ENCODE peak calls at places on chromosome 17, in four cellular contexts. I is H1, G is GM12878, S is HepG2. A is an unnamed sample.

GRCh38 chr17:9917801-9918200 is 12.7 kb upstream of the RCVRN start:
- DNase-seq in I (no peak), G (no peak), S (no peak), A (no peak)

GRCh38 chr17:21678451-21679081 is 13.8 kb upstream of the KCNJ18 start:
- DNase-seq in S (no peak), I (no peak), G (no peak), A (no peak)

GRCh38 chr17:48728232-48729231 is at the start of gene HOXB13:
- DNase-seq in S (no peak), I (no peak), G (no peak), A (no peak)

GRCh38 chr17:69284646-69285045 is 42.3 kb downstream of the ABCA5 start:
- DNase-seq in S (no peak), I (no peak), G (no peak), A (no peak)

GRCh38 chr17:16283705-16284104 is 66.7 kb downstream of the PIGL start:
- DNase-seq in S (no peak), G (no peak), I (no peak), A (no peak)

GRCh38 chr17:17538417-17539391 is 42.5 kb upstream of the RASD1 start:
- DNase-seq in I (no peak), G (no peak), S (peak; percentile 98), A (no peak)

GRCh38 chr17:42101513-42102292 is 3.4 kb upstream of the ZNF385C start:
- DNase-seq in I (peak; percentile 73), S (peak; percentile 65), G (no peak), A (peak; percentile 52)

GRCh38 chr17:72697602-72698146 is 394.8 kb downstream of the SLC39A11 start:
- DNase-seq in G (no peak), I (no peak), S (peak; percentile 95), A (no peak)

GRCh38 chr17:81037783-81038733 is 3.1 kb downstream of the BAIAP2 start:
- DNase-seq in G (no peak), S (no peak), I (no peak), A (no peak)

GRCh38 chr17:81903415-81903831 is 1.4 kb downstream of the NPB start:
- DNase-seq in G (no peak), I (no peak), S (no peak), A (no peak)

GRCh38 chr17:75894049-75894742 is 2.6 kb downstream of the TRIM65 start:
- DNase-seq in S (peak; percentile 65), I (no peak), G (no peak), A (no peak)

GRCh38 chr17:76255801-76256429 is 9.2 kb upstream of the UBALD2 start:
- DNase-seq in I (no peak), G (no peak), S (no peak), A (no peak)

GRCh38 chr17:61009619-61010018 is 332.0 kb downstream of the BCAS3 start:
- DNase-seq in I (no peak), S (no peak), G (peak; percentile 43), A (no peak)

GRCh38 chr17:75004371-75004770 is 8.1 kb upstream of the MRPL58 start:
- DNase-seq in S (no peak), G (no peak), I (no peak), A (no peak)

GRCh38 chr17:69828087-69828486 is 246.9 kb upstream of the KCNJ16 start:
- DNase-seq in S (no peak), I (no peak), G (no peak), A (no peak)

GRCh38 chr17:29294580-29294900 is 592 bp upstream of the NUFIP2 start:
- DNase-seq in I (no peak), S (no peak), G (no peak), A (no peak)

GRCh38 chr17:47959825-47960655 is 2.4 kb upstream of the PRR15L start:
- DNase-seq in I (no peak), S (no peak), G (no peak), A (no peak)

GRCh38 chr17:7294614-7295153 is at the start of gene YBX2:
- DNase-seq in I (no peak), S (no peak), G (no peak), A (peak; percentile 72)

GRCh38 chr17:733743-734142 is 1.3 kb downstream of the TLCD3A start:
- DNase-seq in G (no peak), S (no peak), I (no peak), A (no peak)

GRCh38 chr17:66373944-66374817 is 71.8 kb downstream of the PRKCA start:
- DNase-seq in S (no peak), G (no peak), I (no peak), A (no peak)

GRCh38 chr17:17836818-17837379 is at the start of gene SREBF1:
- DNase-seq in S (peak; percentile 37), I (peak; percentile 59), G (no peak), A (no peak)

GRCh38 chr17:77815127-77815905 is 143.2 kb upstream of the TNRC6C start:
- DNase-seq in S (no peak), I (no peak), G (no peak), A (no peak)

GRCh38 chr17:36937961-36938565 is 788 bp downstream of the LHX1 start:
- DNase-seq in I (no peak), G (no peak), S (no peak), A (no peak)

GRCh38 chr17:81436294-81436849 is 41.1 kb downstream of the BAHCC1 start:
- DNase-seq in S (no peak), I (no peak), G (no peak), A (no peak)

GRCh38 chr17:19508327-19508867 is 25.3 kb upstream of the SLC47A1 start:
- DNase-seq in I (no peak), S (no peak), G (no peak), A (no peak)

GRCh38 chr17:56866496-56866895 is 32.5 kb downstream of the DGKE start:
- DNase-seq in S (no peak), I (no peak), G (no peak), A (no peak)

GRCh38 chr17:31825961-31826691 is 32.9 kb downstream of the COPRS start:
- DNase-seq in I (no peak), S (no peak), G (no peak), A (no peak)

GRCh38 chr17:74566132-74566753 is 1.1 kb downstream of the CD300H start:
- DNase-seq in I (peak; percentile 31), G (no peak), S (peak; percentile 18), A (peak; percentile 36)

GRCh38 chr17:42071810-42072209 is 21.4 kb upstream of the C17orf113 start:
- DNase-seq in G (no peak), I (no peak), S (no peak), A (no peak)

GRCh38 chr17:10600551-10600950 is 51.1 kb upstream of the MYH2 start:
- DNase-seq in I (no peak), G (no peak), S (no peak), A (no peak)

GRCh38 chr17:59845595-59846390 is 47.0 kb downstream of the TUBD1 start:
- DNase-seq in G (no peak), S (peak; percentile 89), I (no peak), A (no peak)

GRCh38 chr17:17129466-17129865 is 76.7 kb downstream of the PLD6 start:
- DNase-seq in S (no peak), G (no peak), I (no peak), A (no peak)

GRCh38 chr17:31511176-31511540 is 119.7 kb downstream of the RAB11FIP4 start:
- DNase-seq in I (no peak), S (no peak), G (no peak), A (no peak)

GRCh38 chr17:42275527-42276358 is 448 bp downstream of the STAT5B start:
- DNase-seq in I (no peak), G (no peak), S (no peak), A (no peak)

GRCh38 chr17:77770331-77771105 is 188.0 kb upstream of the TNRC6C start:
- DNase-seq in G (no peak), I (no peak), S (no peak), A (no peak)

GRCh38 chr17:59337741-59338299 is 6.4 kb downstream of the YPEL2 start:
- DNase-seq in S (no peak), G (no peak), I (no peak), A (no peak)

DNA sequence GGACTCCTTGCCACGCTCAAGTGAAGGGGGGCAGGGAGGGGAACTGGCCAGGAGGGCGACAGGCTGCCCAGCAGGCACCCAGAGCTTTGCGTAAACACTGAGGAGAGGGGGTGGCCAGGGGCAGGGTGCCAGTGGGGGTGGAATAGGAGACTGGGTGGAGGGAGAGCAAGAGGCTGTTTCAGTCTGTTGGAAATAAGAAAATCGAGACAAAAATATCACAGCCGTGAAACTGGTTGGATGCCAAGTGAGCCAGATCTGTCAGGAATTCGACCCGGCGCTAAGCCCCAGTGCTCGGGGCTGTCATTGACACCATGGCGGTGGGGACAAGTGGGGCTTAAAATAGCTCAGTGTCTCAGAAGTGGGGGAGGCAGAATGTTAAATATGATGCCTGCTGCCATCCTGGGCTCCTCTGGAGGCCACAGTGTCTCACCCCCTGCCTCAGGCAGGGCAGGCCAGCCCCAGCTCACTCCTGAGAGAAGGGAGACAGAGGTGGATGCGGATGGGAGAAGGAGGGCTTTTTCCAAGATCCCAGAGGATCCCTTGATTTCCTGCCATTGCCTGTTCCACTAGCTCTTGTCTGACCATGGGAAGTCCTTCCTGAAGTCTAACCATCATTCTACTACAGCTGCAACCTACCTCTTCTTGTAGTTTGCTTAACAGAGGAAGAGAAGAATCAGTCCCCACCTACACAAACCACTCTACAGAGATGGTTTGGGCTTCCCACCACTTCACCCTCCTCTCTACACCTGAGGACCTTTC is 9.5 kb downstream of the PNMT start:
- DNase-seq in G (no peak), I (no peak), S (no peak), A (no peak)
- TF ChIP-seq YY1 in G (no peak), I (no peak), S (no peak), A (no peak)

GRCh38 chr17:79324219-79324618 is 249.6 kb downstream of the ENGASE start:
- DNase-seq in S (no peak), G (no peak), I (no peak), A (no peak)
- TF ChIP-seq ZNF274 in S (no peak), G (no peak), I (no peak), A (no peak)

GRCh38 chr17:62187681-62188080 is 122.6 kb upstream of the MED13 start:
- DNase-seq in S (no peak), I (no peak), G (no peak), A (no peak)

GRCh38 chr17:62189377-62189776 is 124.3 kb upstream of the MED13 start:
- DNase-seq in G (no peak), S (no peak), I (no peak), A (no peak)

GRCh38 chr17:62186841-62187240 is 121.8 kb upstream of the MED13 start:
- DNase-seq in I (no peak), G (no peak), S (no peak), A (no peak)

GRCh38 chr17:62193297-62193696 is 128.2 kb upstream of the MED13 start:
- DNase-seq in I (no peak), S (no peak), G (no peak), A (no peak)

GRCh38 chr17:62188713-62189112 is 123.6 kb upstream of the MED13 start:
- DNase-seq in S (peak; percentile 62), I (no peak), G (no peak), A (peak; percentile 20)
- TF ChIP-seq SUZ12 in S (no peak), I (no peak), G (no peak), A (no peak)

GRCh38 chr17:50721194-50722010 is 2.0 kb downstream of the LUC7L3 start:
- DNase-seq in I (no peak), G (no peak), S (no peak), A (no peak)
- TF ChIP-seq YY1 in I (no peak), G (no peak), S (no peak), A (no peak)

GRCh38 chr17:64781394-64781793 is 119.3 kb upstream of the SMURF2 start:
- DNase-seq in G (no peak), S (no peak), I (no peak), A (no peak)
- TF ChIP-seq ZNF274 in G (no peak), S (no peak), I (no peak), A (no peak)

A was measured in NT2/D1.